ENCODE peak calls at places on chromosome X, in eight cellular contexts. F is HCT116; X is GM23248; B is left lung; Q is CD8-positive, alpha-beta T cell; G is colonic mucosa; W is RWPE2; I is sigmoid colon. K is an unnamed sample. For H3K27me3, the result is how much of the 10 kb centered on the place peaks cover.

GRCh38 chrX:10387011-10387410 is 230.2 kb downstream of the CLCN4 start:
- DNase-seq in G (no peak), F (no peak), W (no peak), B (no peak), X (peak), I (no peak), Q (no peak), K (no peak)

GRCh38 chrX:39576081-39576701 is 521.6 kb downstream of the BCOR start:
- DNase-seq in Q (no peak), X (no peak), F (no peak), I (no peak), W (no peak), G (no peak), B (no peak), K (no peak)

GRCh38 chrX:119685225-119686066 is 7.5 kb downstream of the SEPTIN6 start:
- DNase-seq in B (no peak), W (no peak), G (no peak), I (peak), F (no peak), X (peak), Q (peak), K (peak)

GRCh38 chrX:39012561-39013209 is 211.4 kb downstream of the MID1IP1 start:
- DNase-seq in W (no peak), F (no peak), I (no peak), X (peak), G (no peak), Q (no peak), B (no peak), K (no peak)

GRCh38 chrX:55008571-55009358 is 8.6 kb downstream of the APEX2 start:
- DNase-seq in F (peak), G (no peak), X (peak), W (no peak), I (no peak), B (no peak), Q (no peak), K (no peak)

GRCh38 chrX:73728518-73729023 is 165.6 kb downstream of the CHIC1 start:
- DNase-seq in I (no peak), X (no peak), F (no peak), B (no peak), Q (no peak), G (no peak), W (no peak), K (no peak)

GRCh38 chrX:112147206-112147605 is 64.6 kb upstream of the TRPC5 start:
- DNase-seq in W (no peak), Q (no peak), F (no peak), G (no peak), X (peak), B (no peak), I (no peak), K (no peak)

GRCh38 chrX:8730812-8731578 is 942 bp downstream of the ANOS1 start:
- DNase-seq in F (no peak), B (no peak), I (no peak), G (no peak), X (no peak), Q (no peak), W (no peak), K (peak)

GRCh38 chrX:154015581-154016264 is 4.0 kb downstream of the IRAK1 start:
- DNase-seq in G (no peak), B (no peak), F (no peak), X (no peak), I (no peak), Q (no peak), W (no peak), K (no peak)

GRCh38 chrX:16743604-16744325 is 24.4 kb downstream of the SYAP1 start:
- DNase-seq in B (no peak), W (no peak), Q (no peak), G (no peak), X (peak), F (no peak), I (no peak), K (no peak)

DNA sequence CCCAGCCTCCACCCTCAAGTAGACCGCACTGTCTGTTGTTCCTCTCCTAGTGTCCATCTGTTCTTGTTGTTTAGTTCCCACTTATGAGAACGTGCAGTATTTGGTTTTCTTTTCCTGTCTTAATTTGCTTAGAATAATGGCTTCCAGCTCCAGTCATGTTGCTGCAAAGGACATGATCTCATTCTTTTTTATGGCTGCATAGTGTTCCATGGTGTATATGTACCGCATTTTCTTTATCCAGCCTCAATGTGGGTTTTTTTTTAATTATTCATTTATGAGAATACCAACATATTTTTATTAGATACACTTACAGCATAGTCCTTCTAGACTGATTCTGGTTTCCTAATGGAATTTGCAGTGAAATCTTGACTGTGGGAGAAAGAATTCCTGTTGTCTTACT is 1.3 kb downstream of the VMA21 start:
- DNase-seq in X (no peak), Q (no peak), F (no peak), G (no peak), B (no peak), W (no peak), I (no peak), K (no peak)
- H3K4me3 ChIP-seq in X (peak), Q (peak), F (peak), G (no peak), B (peak), W (no peak), I (no peak), K (peak)

GRCh38 chrX:51798701-51799100 is 55.5 kb downstream of the GSPT2 start:
- DNase-seq in G (no peak), F (no peak), Q (no peak), W (no peak), X (no peak), B (no peak), I (no peak), K (no peak)
- H3K27me3 ChIP-seq in G (under half), F (under half), Q (under half), W (under half), X (under half), B (under half), I (under half), K (under half)

DNA sequence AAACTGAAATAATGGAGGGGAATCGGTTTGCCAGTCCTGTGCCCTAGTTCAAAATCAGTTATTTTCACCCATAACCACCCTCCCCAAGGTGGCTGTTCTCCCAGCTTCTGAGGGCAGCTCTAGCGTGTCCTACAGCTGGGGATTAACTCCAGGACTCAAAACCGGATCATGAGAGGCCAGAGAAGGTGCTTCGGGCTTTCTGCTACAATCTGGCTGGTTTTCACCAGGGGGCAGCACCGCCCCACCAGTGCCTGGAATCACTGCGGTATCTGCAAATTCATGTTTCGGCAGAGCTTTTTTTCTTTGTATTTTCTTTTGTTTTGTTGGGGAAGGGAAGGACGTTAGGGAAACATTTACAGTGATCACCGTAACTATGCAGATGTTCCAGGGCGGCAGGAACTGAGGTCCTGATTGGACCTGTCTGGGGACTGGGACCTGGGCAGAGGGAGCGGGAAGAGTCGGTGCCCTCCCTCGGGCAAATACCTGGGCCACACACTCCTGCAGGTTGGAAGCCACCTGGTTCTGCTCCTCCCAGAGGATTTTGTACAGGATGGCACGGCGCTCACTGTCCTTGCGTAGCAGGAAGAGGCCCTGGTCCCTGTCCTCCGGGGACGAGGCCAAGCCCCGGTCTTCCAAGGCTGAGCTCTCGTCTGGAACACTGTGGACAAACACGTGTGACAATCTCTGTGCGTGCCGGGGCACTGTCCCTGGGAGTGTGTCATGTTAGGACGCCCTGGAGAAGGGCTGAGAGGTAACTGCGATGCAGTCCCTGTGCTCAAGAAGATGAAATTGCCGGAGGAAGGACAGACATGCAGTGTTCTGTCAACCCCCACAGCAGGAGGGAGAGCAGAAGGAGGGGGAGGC is 28.7 kb downstream of the PDHA1 start:
- DNase-seq in G (peak), W (no peak), I (peak), Q (peak), X (peak), F (peak), B (peak), K (peak)
- H3K4me3 ChIP-seq in G (peak), W (peak), I (peak), Q (peak), X (peak), F (no peak), B (peak), K (peak)

GRCh38 chrX:41796050-41796449 is 72.1 kb downstream of the GPR82 start:
- DNase-seq in F (no peak), B (no peak), W (no peak), Q (no peak), G (no peak), I (no peak), X (no peak), K (no peak)
- H3K27me3 ChIP-seq in F (under half), B (under half), W (under half), Q (under half), G (under half), I (under half), X (under half), K (under half)

GRCh38 chrX:145818522-145819075 is 970 bp downstream of the SLITRK2 start:
- DNase-seq in I (no peak), W (no peak), G (no peak), F (no peak), Q (no peak), X (no peak), B (no peak), K (no peak)
- H3K4me3 ChIP-seq in I (peak), W (no peak), G (no peak), F (no peak), Q (no peak), X (no peak), B (peak), K (no peak)